ENCODE peak calls at places on chromosomes 6 and 20, in nine cellular contexts. N is stimulated activated CD8-positive, alpha-beta memory T cell treated with anti-CD3 and anti-CD28 coated beads, Interleukin-4, amount 100 ng/mL, for 1 hour; T is cerebellum; A is ascending aorta; G is activated CD8-positive, alpha-beta memory T cell treated with anti-CD3 and anti-CD28 coated beads for 1 hour; I is M059J; V is amniotic stem cell; K is ACHN; W is fibroblast of the aortic adventitia. L is an unnamed sample.

GRCh38 chr6:112701201-112701600 is 354.1 kb downstream of the RFPL4B start:
- DNase-seq in N (no peak), T (no peak), A (no peak), G (no peak), I (peak), V (no peak), K (no peak), W (peak), L (no peak)

GRCh38 chr20:34190679-34191090 is 50.5 kb upstream of the ASIP start:
- DNase-seq in N (no peak), T (peak), A (peak), G (no peak), I (peak), V (peak), K (peak), W (peak), L (peak)

GRCh38 chr20:45058168-45058850 is 42.6 kb downstream of the KCNS1 start:
- DNase-seq in N (no peak), T (no peak), A (no peak), G (no peak), I (no peak), V (no peak), K (no peak), W (no peak), L (no peak)

GRCh38 chr20:9397928-9398327 is 116.5 kb upstream of the LAMP5 start:
- DNase-seq in N (no peak), T (no peak), A (no peak), G (no peak), I (no peak), V (no peak), K (no peak), W (no peak), L (no peak)

GRCh38 chr6:3455490-3456394 is 1.1 kb downstream of the SLC22A23 start:
- DNase-seq in N (no peak), T (peak), A (peak), G (no peak), I (peak), V (no peak), K (no peak), W (no peak), L (no peak)

GRCh38 chr20:34017610-34018009 is 23.9 kb downstream of the RALY start:
- DNase-seq in N (no peak), T (no peak), A (no peak), G (no peak), I (peak), V (peak), K (peak), W (peak), L (peak)

GRCh38 chr20:1402149-1402548 is 9.3 kb upstream of the FKBP1A start:
- DNase-seq in N (no peak), T (no peak), A (no peak), G (no peak), I (peak), V (no peak), K (no peak), W (peak), L (peak)

GRCh38 chr6:11368760-11369159 is 136.3 kb upstream of the NEDD9 start:
- DNase-seq in N (no peak), T (no peak), A (no peak), G (no peak), I (peak), V (no peak), K (peak), W (no peak), L (peak)

GRCh38 chr6:149856256-149856994 is 7.7 kb downstream of the LRP11 start:
- DNase-seq in N (no peak), T (no peak), A (no peak), G (no peak), I (peak), V (no peak), K (no peak), W (no peak), L (no peak)

GRCh38 chr6:91088515-91088914 is 501.6 kb upstream of the MAP3K7 start:
- DNase-seq in N (no peak), T (no peak), A (no peak), G (no peak), I (no peak), V (no peak), K (no peak), W (no peak), L (no peak)

GRCh38 chr6:3566812-3567211 is 110.0 kb upstream of the SLC22A23 start:
- DNase-seq in N (no peak), T (no peak), A (no peak), G (no peak), I (peak), V (no peak), K (no peak), W (no peak), L (no peak)

GRCh38 chr20:26276811-26277210 is 580.2 kb upstream of the ZNF337 start:
- DNase-seq in N (no peak), T (no peak), A (no peak), G (no peak), I (peak), V (peak), K (no peak), W (peak), L (no peak)

GRCh38 chr6:140774080-140774505 is 1358.6 kb upstream of the GJE1 start:
- DNase-seq in N (no peak), T (no peak), A (no peak), G (no peak), I (peak), V (peak), K (peak), W (peak), L (peak)

GRCh38 chr20:16703570-16703969 is 26.3 kb upstream of the SNRPB2 start:
- DNase-seq in N (no peak), T (no peak), A (no peak), G (no peak), I (no peak), V (no peak), K (no peak), W (no peak), L (no peak)

GRCh38 chr6:110181131-110182027 is 1.2 kb downstream of the CDC40 start:
- DNase-seq in N (no peak), T (no peak), A (no peak), G (no peak), I (no peak), V (no peak), K (no peak), W (peak), L (peak)

GRCh38 chr6:163260111-163260895 is 154.2 kb upstream of the QKI start:
- DNase-seq in N (no peak), T (peak), A (no peak), G (no peak), I (peak), V (no peak), K (no peak), W (peak), L (no peak)

GRCh38 chr6:6661684-6662083 is 73.2 kb downstream of the LY86 start:
- DNase-seq in N (no peak), T (peak), A (peak), G (no peak), I (no peak), V (no peak), K (no peak), W (peak), L (peak)

GRCh38 chr6:16747232-16748027 is 13.8 kb downstream of the ATXN1 start:
- DNase-seq in N (no peak), T (peak), A (no peak), G (no peak), I (peak), V (peak), K (peak), W (peak), L (peak)

GRCh38 chr6:152096863-152097496 is 289.5 kb downstream of the ESR1 start:
- DNase-seq in N (no peak), T (no peak), A (no peak), G (no peak), I (peak), V (peak), K (no peak), W (peak), L (no peak)

GRCh38 chr6:13355043-13355945 is 27.0 kb upstream of the TBC1D7 start:
- DNase-seq in N (no peak), T (no peak), A (no peak), G (no peak), I (peak), V (peak), K (peak), W (peak), L (peak)

GRCh38 chr6:165767228-165767627 is 104.2 kb upstream of the PDE10A start:
- DNase-seq in N (no peak), T (no peak), A (no peak), G (no peak), I (no peak), V (no peak), K (no peak), W (peak), L (no peak)

GRCh38 chr6:170080828-170081368 is 210.0 kb downstream of the DLL1 start:
- DNase-seq in N (no peak), T (peak), A (no peak), G (no peak), I (no peak), V (no peak), K (no peak), W (no peak), L (no peak)

GRCh38 chr6:158762787-158763439 is 56.3 kb downstream of the EZR start:
- DNase-seq in N (no peak), T (no peak), A (peak), G (no peak), I (no peak), V (no peak), K (no peak), W (peak), L (no peak)

GRCh38 chr6:105482956-105483355 is 80.1 kb upstream of the PREP start:
- DNase-seq in N (no peak), T (no peak), A (no peak), G (no peak), I (peak), V (no peak), K (no peak), W (no peak), L (no peak)

GRCh38 chr20:59808729-59809381 is 124.6 kb downstream of the SYCP2 start:
- DNase-seq in N (no peak), T (no peak), A (peak), G (no peak), I (no peak), V (no peak), K (no peak), W (no peak), L (no peak)

GRCh38 chr6:142913511-142914047 is 31.4 kb downstream of the HIVEP2 start:
- DNase-seq in N (no peak), T (no peak), A (peak), G (peak), I (no peak), V (no peak), K (no peak), W (no peak), L (no peak)

GRCh38 chr20:25623225-25623735 is 534 bp downstream of the NANP start:
- DNase-seq in N (no peak), T (peak), A (peak), G (no peak), I (peak), V (no peak), K (peak), W (no peak), L (no peak)

GRCh38 chr6:147297663-147298313 is 93.6 kb downstream of the STXBP5 start:
- DNase-seq in N (no peak), T (no peak), A (no peak), G (no peak), I (peak), V (no peak), K (no peak), W (no peak), L (no peak)

GRCh38 chr20:57473246-57474042 is 51.5 kb downstream of the CTCFL start:
- DNase-seq in N (no peak), T (no peak), A (peak), G (no peak), I (no peak), V (no peak), K (no peak), W (no peak), L (no peak)

GRCh38 chr6:158506577-158506976 is 53.3 kb upstream of the TMEM181 start:
- DNase-seq in N (no peak), T (no peak), A (no peak), G (no peak), I (no peak), V (no peak), K (peak), W (no peak), L (no peak)